ENCODE peak calls at places on chromosomes 4 and X, in four cellular contexts. K is fibroblast of pulmonary artery, G is fibroblast of villous mesenchyme, U is lower leg skin. O is an unnamed sample.

GRCh38 chr4:112604590-112604989 is 32.1 kb downstream of the ZGRF1 start:
- DNase-seq in K (peak), G (peak), U (no peak), O (peak)

GRCh38 chr4:152951348-152951747 is 15.2 kb downstream of the FHDC1 start:
- DNase-seq in K (no peak), G (no peak), U (no peak), O (peak)

GRCh38 chr4:183098080-183098722 is 856 bp upstream of the WWC2 start:
- DNase-seq in K (peak), G (peak), U (peak), O (peak)

GRCh38 chrX:41353964-41354363 is 20.0 kb downstream of the DDX3X start:
- DNase-seq in K (no peak), G (no peak), U (no peak), O (no peak)

GRCh38 chr4:6918345-6918744 is 8.7 kb downstream of the TBC1D14 start:
- DNase-seq in K (no peak), G (no peak), U (no peak), O (no peak)

GRCh38 chrX:119870626-119871131 is 854 bp downstream of the RNF113A start:
- DNase-seq in K (no peak), G (peak), U (no peak), O (no peak)

GRCh38 chr4:100424376-100424775 is 93.4 kb downstream of the EMCN start:
- DNase-seq in K (no peak), G (no peak), U (no peak), O (no peak)

GRCh38 chr4:25439913-25440477 is 62.9 kb downstream of the ANAPC4 start:
- DNase-seq in K (peak), G (peak), U (peak), O (peak)

GRCh38 chrX:47619486-47620302 is at the start of gene SYN1:
- DNase-seq in K (peak), G (peak), U (peak), O (no peak)

GRCh38 chrX:47620303-47620685 is 637 bp upstream of the SYN1 start:
- DNase-seq in K (no peak), G (no peak), U (peak), O (no peak)

GRCh38 chrX:47614618-47615017 is 5.0 kb downstream of the SYN1 start:
- DNase-seq in K (no peak), G (no peak), U (peak), O (no peak)

GRCh38 chrX:47621851-47622250 is 2.2 kb upstream of the SYN1 start:
- DNase-seq in K (no peak), G (no peak), U (no peak), O (no peak)

DNA sequence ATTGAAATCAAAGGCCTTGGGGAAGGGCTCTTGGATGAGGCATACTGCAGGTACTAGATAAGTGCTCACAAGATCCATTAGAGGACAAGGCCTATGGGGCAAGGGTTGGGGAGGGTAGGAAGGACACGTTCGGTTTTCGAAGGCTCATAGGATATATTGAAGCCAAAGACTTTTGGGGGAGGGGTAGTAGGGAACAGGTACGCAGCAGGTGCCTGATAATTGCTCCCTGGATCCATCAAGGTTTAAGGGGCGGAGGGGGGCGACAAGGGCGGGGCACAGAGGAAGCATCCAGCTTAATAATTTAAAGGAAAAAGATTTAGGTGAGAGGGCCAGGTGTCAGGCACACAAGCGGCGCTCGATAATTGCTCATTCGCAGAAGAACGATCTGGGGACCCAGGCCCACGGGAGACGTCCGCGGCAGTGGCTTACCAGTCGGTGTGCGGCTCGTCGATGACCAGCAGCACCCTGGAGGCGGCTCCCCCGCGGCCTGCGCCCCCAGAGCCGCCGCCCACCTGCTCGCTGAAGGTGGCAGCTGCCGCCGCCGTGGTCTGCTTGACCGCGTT is 653 bp downstream of the SYN1 start:
- DNase-seq in K (no peak), G (no peak), U (peak), O (no peak)
- H3K4me3 ChIP-seq in K (peak), G (no peak), U (no peak), O (no peak)

GRCh38 chr4:92519727-92520126 is 216.0 kb downstream of the GRID2 start:
- DNase-seq in K (no peak), G (no peak), U (no peak), O (no peak)
- TF ChIP-seq CTCF in K (no peak), G (no peak), U (no peak), O (no peak)

GRCh38 chr4:2822461-2823300 is 21.0 kb upstream of the ADD1 start:
- DNase-seq in K (no peak), G (no peak), U (peak), O (no peak)
- H3K4me3 ChIP-seq in K (no peak), G (no peak), U (no peak), O (no peak)

GRCh38 chr4:10061650-10062415 is 40.5 kb upstream of the SLC2A9 start:
- DNase-seq in K (peak), G (peak), U (peak), O (no peak)
- TF ChIP-seq CTCF in K (no peak), G (no peak), U (no peak), O (no peak)

GRCh38 chr4:145566767-145567166 is 52.4 kb upstream of the MMAA start:
- DNase-seq in K (no peak), G (no peak), U (no peak), O (no peak)
- H3K4me3 ChIP-seq in K (no peak), G (no peak), U (no peak), O (no peak)

DNA sequence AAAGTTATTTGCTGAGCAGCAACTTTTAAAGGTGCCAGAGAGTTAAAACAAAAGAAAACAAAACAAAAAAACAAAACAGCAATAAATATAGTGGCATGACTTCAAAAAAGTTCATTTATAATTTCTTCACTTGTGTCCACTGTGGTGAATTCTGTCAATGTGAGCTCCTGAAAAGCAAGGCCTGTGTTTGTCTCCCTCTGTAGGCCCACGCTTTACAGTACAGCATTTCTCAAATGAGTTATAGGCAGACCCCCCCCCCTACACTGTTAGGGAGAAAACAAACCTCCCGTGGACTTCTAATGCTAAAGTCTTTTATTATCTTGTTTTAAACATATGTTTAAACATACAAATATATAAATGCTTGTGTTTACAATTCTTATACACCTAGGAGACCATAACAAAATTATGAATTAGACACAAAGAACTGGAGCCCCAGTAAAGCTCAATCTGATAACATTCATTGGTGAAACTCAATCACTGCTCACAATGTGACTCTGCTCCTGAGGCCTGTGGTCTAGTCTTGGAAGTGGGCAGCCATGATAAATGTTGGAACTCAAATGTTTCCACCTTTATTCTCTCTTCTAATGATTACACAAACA is 47.0 kb upstream of the SCOC start:
- DNase-seq in K (peak), G (peak), U (no peak), O (no peak)
- TF ChIP-seq CTCF in K (peak), G (peak), U (no peak), O (peak)

DNA sequence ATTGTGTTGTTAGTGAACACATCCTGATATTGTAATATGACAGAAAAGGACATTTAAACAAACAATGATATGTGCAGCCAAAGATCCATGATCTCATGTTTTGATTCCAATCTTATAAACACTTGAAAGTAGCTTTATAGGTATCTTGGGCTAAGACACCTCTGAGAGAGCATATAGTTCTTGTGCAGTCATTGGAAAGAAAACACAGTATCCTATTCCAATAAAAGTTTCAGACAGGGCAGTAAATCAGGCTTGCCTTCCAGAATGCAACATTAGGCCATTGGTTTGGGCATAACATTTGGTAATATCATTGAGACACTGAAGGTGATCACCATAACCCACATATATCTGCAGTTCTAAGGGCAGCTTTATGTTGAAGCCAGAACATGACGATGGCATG is 188.3 kb upstream of the HCCS start:
- DNase-seq in K (no peak), G (no peak), U (no peak), O (no peak)
- H3K4me3 ChIP-seq in K (no peak), G (no peak), U (no peak), O (no peak)

DNA sequence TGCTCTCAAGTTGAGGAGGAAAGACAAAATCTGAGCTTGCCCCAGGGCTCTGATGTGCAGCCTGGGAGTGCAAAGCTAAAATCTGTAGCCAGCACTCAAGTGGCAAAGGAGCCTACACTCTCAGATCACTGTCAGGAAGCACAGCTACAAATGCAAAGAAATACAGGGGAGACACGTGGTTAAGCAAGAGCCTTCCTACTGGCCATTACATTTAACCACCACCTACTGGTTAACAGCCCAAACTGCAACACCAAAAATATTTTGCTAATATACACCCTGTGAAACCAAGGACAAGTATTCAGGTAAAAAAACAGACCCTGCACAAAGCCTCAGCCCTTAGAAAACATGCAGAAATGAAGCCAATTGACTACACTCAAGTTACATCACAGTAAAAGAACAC is 170.4 kb upstream of the FGF16 start:
- DNase-seq in K (no peak), G (no peak), U (no peak), O (no peak)
- TF ChIP-seq CTCF in K (no peak), G (no peak), U (no peak), O (no peak)